ENCODE peak calls at places on chromosomes 6 and 20, in ten cellular contexts. U is left ventricle myocardium inferior, Z is retinal pigment epithelial cell, I is BE2C, S is osteocyte, R is fibroblast of the aortic adventitia, V is endothelial cell, K is fibroblast of pulmonary artery, W is suprapubic skin, J is psoas muscle. Q is an unnamed sample.

GRCh38 chr6:127855542-127856159 is 45.2 kb downstream of the THEMIS start:
- DNase-seq in S (no peak), Z (no peak), U (no peak), W (no peak), J (no peak), I (peak; percentile 46), K (peak; percentile 65), R (peak; percentile 64), V (peak; percentile 18), Q (peak; percentile 53)

GRCh38 chr6:125123468-125124249 is 29.9 kb upstream of the TPD52L1 start:
- DNase-seq in J (no peak), U (no peak), V (no peak), Z (no peak), S (no peak), K (peak; percentile 11), I (no peak), R (no peak), W (no peak), Q (no peak)

GRCh38 chr20:59412251-59412650 is 111.8 kb downstream of the EDN3 start:
- DNase-seq in Z (no peak), W (no peak), I (no peak), V (no peak), U (no peak), J (no peak), S (no peak), K (no peak), R (no peak), Q (no peak)

GRCh38 chr6:66731310-66731709 is 1024.3 kb upstream of the EYS start:
- DNase-seq in I (no peak), Z (no peak), W (no peak), V (no peak), K (no peak), J (no peak), U (no peak), S (no peak), R (no peak), Q (no peak)

GRCh38 chr6:128350416-128351254 is 169.8 kb downstream of the PTPRK start:
- DNase-seq in K (peak; percentile 18), W (no peak), J (no peak), R (peak; percentile 21), I (no peak), S (no peak), V (no peak), U (no peak), Z (no peak), Q (no peak)

GRCh38 chr20:4073852-4074741 is 58.7 kb upstream of the RNF24 start:
- DNase-seq in S (peak; percentile 34), K (no peak), I (no peak), R (no peak), Z (no peak), J (no peak), W (no peak), V (no peak), U (no peak), Q (no peak)

GRCh38 chr6:108940741-108941140 is 92.5 kb downstream of the ARMC2 start:
- DNase-seq in R (no peak), Z (no peak), S (no peak), V (no peak), I (no peak), J (no peak), W (no peak), U (no peak), K (no peak), Q (no peak)

GRCh38 chr6:51349866-51350265 is 531.2 kb downstream of the TFAP2B start:
- DNase-seq in I (no peak), K (no peak), U (no peak), Z (peak; percentile 65), W (peak; percentile 65), V (no peak), J (no peak), R (no peak), S (no peak), Q (no peak)

GRCh38 chr6:52089758-52090348 is 2.4 kb upstream of the PKHD1 start:
- DNase-seq in K (no peak), J (no peak), V (no peak), U (no peak), Z (no peak), S (no peak), R (no peak), I (no peak), W (no peak), Q (no peak)

GRCh38 chr6:139545474-139546116 is 171.1 kb upstream of the CITED2 start:
- DNase-seq in V (no peak), R (peak; percentile 44), U (no peak), K (no peak), W (no peak), J (no peak), I (no peak), S (no peak), Z (no peak), Q (no peak)

DNA sequence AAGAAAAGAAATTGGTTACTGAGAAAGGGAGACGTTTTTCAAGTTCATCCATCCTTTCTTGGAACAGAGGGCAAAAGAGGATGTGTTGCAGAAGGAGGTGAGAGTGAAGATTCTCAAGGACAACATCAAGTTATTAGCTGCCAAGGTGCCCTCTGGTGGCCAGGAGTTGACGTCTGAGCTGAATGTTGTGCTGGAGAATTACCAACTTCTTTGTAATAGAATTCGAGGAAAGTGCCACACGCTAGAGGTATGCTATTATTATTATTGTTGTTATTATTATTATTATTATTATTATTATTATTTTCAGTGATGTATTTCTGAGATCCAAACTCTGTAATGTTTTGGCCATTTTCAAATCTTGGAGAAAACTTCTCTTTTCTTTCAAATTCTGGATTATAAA is 197.0 kb downstream of the UTRN start:
- DNase-seq in R (peak; percentile 84), I (peak; percentile 67), J (peak; percentile 74), Z (peak; percentile 38), S (peak; percentile 86), U (peak; percentile 76), K (peak; percentile 90), W (peak; percentile 81), V (peak; percentile 69), Q (peak; percentile 75)
- TF ChIP-seq CTCF in R (peak; percentile 67), I (peak; percentile 77), J (peak; percentile 60), Z (peak; percentile 76), S (peak; percentile 83), U (peak; percentile 72), K (peak; percentile 73), W (peak; percentile 40), V (peak; percentile 64), Q (peak; percentile 80)

DNA sequence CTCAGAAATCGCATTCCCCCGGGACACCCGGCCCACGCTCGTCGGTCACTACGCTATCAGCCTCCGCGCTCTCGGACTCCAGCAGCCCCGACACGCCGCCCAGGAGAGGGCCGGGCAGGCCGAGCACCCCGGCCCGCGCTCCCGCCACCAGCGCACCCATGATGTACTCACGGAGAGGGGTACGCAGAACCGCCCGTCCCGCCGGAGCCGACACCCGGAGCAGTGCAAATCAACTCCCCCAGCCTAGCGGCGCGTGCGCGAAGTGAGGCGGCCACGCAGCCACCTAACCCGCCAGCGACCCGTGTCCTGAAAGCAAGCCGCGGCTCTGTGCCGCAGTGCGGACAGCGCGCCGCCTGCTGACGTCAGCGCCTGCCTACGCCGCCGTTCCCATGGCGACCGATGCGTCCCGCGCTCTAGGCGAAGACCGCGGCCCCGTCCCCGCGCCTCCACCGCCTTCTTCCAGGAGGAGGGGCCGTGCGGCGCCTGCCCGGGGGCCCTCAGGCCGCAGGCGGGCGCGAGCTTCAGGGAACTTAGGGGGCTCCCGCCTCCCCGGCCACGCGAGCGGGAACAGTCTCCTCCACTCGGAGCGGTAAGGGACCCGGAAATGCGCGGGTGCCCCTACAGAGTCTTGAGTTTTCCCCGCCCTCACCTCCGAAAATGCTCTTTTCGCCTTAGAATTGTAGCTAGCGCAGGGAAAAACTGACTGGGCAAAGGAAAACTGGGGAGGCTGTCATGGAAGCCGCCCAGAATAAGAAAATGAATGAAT is at the start of gene AHI1:
- DNase-seq in K (peak; percentile 94), V (peak; percentile 93), J (peak; percentile 95), R (peak; percentile 89), W (peak; percentile 96), U (peak; percentile 94), Z (peak; percentile 81), I (peak; percentile 96), S (peak; percentile 96), Q (peak; percentile 86)
- TF ChIP-seq CTCF in K (no peak), V (no peak), J (no peak), R (no peak), W (peak; percentile 12), U (no peak), Z (no peak), I (no peak), S (no peak), Q (no peak)

GRCh38 chr20:18431206-18431605 is 35.6 kb downstream of the DZANK1 start:
- DNase-seq in S (no peak), K (no peak), V (no peak), R (no peak), U (no peak), I (no peak), W (no peak), Z (no peak), J (no peak), Q (no peak)
- TF ChIP-seq CTCF in S (no peak), K (no peak), V (no peak), R (no peak), U (peak; percentile 21), I (no peak), W (no peak), Z (no peak), J (no peak), Q (no peak)

GRCh38 chr6:39841923-39842322 is 49.7 kb downstream of the DAAM2 start:
- DNase-seq in W (no peak), S (no peak), I (no peak), Z (no peak), J (no peak), V (no peak), K (no peak), R (no peak), U (no peak), Q (no peak)

GRCh38 chr6:39844866-39845265 is 52.7 kb downstream of the DAAM2 start:
- DNase-seq in J (no peak), U (no peak), I (no peak), W (no peak), R (no peak), Z (no peak), V (no peak), K (no peak), S (no peak), Q (no peak)

GRCh38 chr6:39840781-39841180 is 48.6 kb downstream of the DAAM2 start:
- DNase-seq in J (no peak), V (no peak), K (no peak), S (no peak), I (no peak), U (no peak), R (no peak), Z (no peak), W (no peak), Q (no peak)

GRCh38 chr6:39841291-39841690 is 49.1 kb downstream of the DAAM2 start:
- DNase-seq in S (no peak), R (no peak), V (no peak), J (no peak), W (no peak), K (no peak), I (no peak), Z (no peak), U (no peak), Q (no peak)

DNA sequence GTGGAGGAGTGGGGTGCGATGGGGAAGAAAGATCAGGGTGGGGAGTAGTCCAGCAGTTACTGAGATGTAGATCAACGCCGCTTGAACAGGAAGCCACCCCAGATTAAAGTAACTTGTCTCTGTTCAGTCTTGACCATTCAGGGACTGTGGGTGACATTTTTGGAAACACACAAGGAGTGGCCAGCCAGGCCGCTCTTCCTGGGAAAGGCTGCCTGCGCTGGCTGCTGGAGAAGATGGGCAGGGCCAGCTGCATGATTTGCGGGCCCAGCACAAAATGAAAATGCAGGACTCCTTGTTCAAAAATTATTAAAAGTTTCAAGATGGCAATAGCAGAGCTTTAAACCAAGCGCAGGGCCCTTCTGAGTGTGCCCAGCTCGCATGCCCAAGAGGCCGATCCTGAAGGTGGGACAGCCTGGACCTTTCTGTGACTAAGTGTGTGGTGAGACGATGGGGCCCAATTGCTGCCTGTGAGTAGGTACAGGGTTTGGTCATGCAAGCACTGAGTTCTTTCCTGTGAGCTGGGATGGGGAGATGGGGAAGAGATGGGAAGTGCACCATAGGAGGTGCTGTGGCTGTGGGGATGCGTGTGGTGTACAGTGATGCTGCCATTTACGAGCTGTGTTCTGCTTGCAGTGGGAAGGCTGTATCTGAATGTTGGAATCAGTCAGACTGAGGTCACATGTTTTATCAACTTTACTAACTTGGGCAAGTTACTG is 51.3 kb downstream of the DAAM2 start:
- DNase-seq in R (no peak), J (no peak), U (no peak), W (no peak), K (peak; percentile 41), V (no peak), I (no peak), S (no peak), Z (no peak), Q (no peak)
- TF ChIP-seq CTCF in R (peak; percentile 17), J (no peak), U (no peak), W (no peak), K (peak; percentile 38), V (no peak), I (peak; percentile 18), S (peak; percentile 13), Z (peak; percentile 25), Q (no peak)